ENCODE peak calls at places on chromosomes 2 and 18, in nine cellular contexts. One of them, this sample, is unnamed.

GRCh38 chr2:197296861-197297260 is 13.7 kb downstream of the ANKRD44 start:
- DNase-seq in DMS153: no peak
- DNase-seq in PC-3: no peak
- DNase-seq in spleen: no peak
- DNase-seq in HTR-8/SVneo: no peak
- DNase-seq in colonic mucosa: no peak
- DNase-seq in endothelial cell: no peak
- DNase-seq in cerebellar cortex: no peak
- DNase-seq in H4: no peak
- DNase-seq in this sample: no peak

GRCh38 chr2:393711-394696 is 106.1 kb upstream of the ALKAL2 start:
- DNase-seq in PC-3: peak; percentile 88
- DNase-seq in colonic mucosa: no peak
- DNase-seq in HTR-8/SVneo: peak; percentile 78
- DNase-seq in spleen: peak; percentile 87
- DNase-seq in cerebellar cortex: peak; percentile 14
- DNase-seq in endothelial cell: peak; percentile 39
- DNase-seq in DMS153: peak; percentile 7
- DNase-seq in H4: peak; percentile 6
- DNase-seq in this sample: no peak

GRCh38 chr18:65751145-65752085 is 603 bp downstream of the CDH7 start:
- DNase-seq in colonic mucosa: no peak
- DNase-seq in H4: no peak
- DNase-seq in cerebellar cortex: peak; percentile 71
- DNase-seq in spleen: no peak
- DNase-seq in HTR-8/SVneo: no peak
- DNase-seq in endothelial cell: peak; percentile 26
- DNase-seq in DMS153: no peak
- DNase-seq in PC-3: no peak
- DNase-seq in this sample: no peak

GRCh38 chr2:136327162-136327852 is 209.4 kb upstream of the CXCR4 start:
- DNase-seq in spleen: no peak
- DNase-seq in H4: peak; percentile 50
- DNase-seq in endothelial cell: no peak
- DNase-seq in HTR-8/SVneo: no peak
- DNase-seq in cerebellar cortex: no peak
- DNase-seq in PC-3: peak; percentile 62
- DNase-seq in colonic mucosa: peak; percentile 19
- DNase-seq in DMS153: no peak
- DNase-seq in this sample: no peak

GRCh38 chr2:143732931-143733330 is 603.7 kb downstream of the ARHGAP15 start:
- DNase-seq in colonic mucosa: no peak
- DNase-seq in DMS153: no peak
- DNase-seq in cerebellar cortex: peak; percentile 22
- DNase-seq in H4: no peak
- DNase-seq in HTR-8/SVneo: no peak
- DNase-seq in spleen: no peak
- DNase-seq in PC-3: no peak
- DNase-seq in endothelial cell: no peak
- DNase-seq in this sample: no peak

GRCh38 chr2:25131567-25132295 is 36.6 kb downstream of the POMC start:
- DNase-seq in DMS153: no peak
- DNase-seq in cerebellar cortex: no peak
- DNase-seq in HTR-8/SVneo: no peak
- DNase-seq in spleen: peak; percentile 78
- DNase-seq in H4: no peak
- DNase-seq in endothelial cell: peak; percentile 53
- DNase-seq in colonic mucosa: peak; percentile 51
- DNase-seq in PC-3: no peak
- DNase-seq in this sample: no peak

GRCh38 chr2:75586971-75587370 is 26.2 kb upstream of the EVA1A start:
- DNase-seq in endothelial cell: no peak
- DNase-seq in DMS153: no peak
- DNase-seq in H4: no peak
- DNase-seq in spleen: no peak
- DNase-seq in PC-3: no peak
- DNase-seq in cerebellar cortex: no peak
- DNase-seq in HTR-8/SVneo: no peak
- DNase-seq in colonic mucosa: no peak
- DNase-seq in this sample: no peak

GRCh38 chr2:74836675-74837401 is 2.9 kb downstream of the HK2 start:
- DNase-seq in H4: no peak
- DNase-seq in cerebellar cortex: no peak
- DNase-seq in spleen: no peak
- DNase-seq in colonic mucosa: no peak
- DNase-seq in HTR-8/SVneo: no peak
- DNase-seq in PC-3: no peak
- DNase-seq in endothelial cell: no peak
- DNase-seq in DMS153: no peak
- DNase-seq in this sample: no peak

GRCh38 chr2:127637725-127638252 is 8.2 kb upstream of the GPR17 start:
- DNase-seq in endothelial cell: peak; percentile 41
- DNase-seq in PC-3: peak; percentile 97
- DNase-seq in cerebellar cortex: no peak
- DNase-seq in H4: peak; percentile 87
- DNase-seq in colonic mucosa: no peak
- DNase-seq in HTR-8/SVneo: peak; percentile 77
- DNase-seq in spleen: peak; percentile 88
- DNase-seq in DMS153: no peak
- DNase-seq in this sample: no peak

GRCh38 chr2:216989335-216990129 is 129.7 kb upstream of the TNP1 start:
- DNase-seq in colonic mucosa: no peak
- DNase-seq in cerebellar cortex: no peak
- DNase-seq in spleen: no peak
- DNase-seq in DMS153: no peak
- DNase-seq in endothelial cell: no peak
- DNase-seq in HTR-8/SVneo: peak; percentile 11
- DNase-seq in PC-3: peak; percentile 29
- DNase-seq in H4: no peak
- DNase-seq in this sample: no peak

GRCh38 chr2:6683481-6683880 is 182.2 kb downstream of the CMPK2 start:
- DNase-seq in colonic mucosa: no peak
- DNase-seq in spleen: no peak
- DNase-seq in endothelial cell: no peak
- DNase-seq in H4: no peak
- DNase-seq in PC-3: no peak
- DNase-seq in DMS153: no peak
- DNase-seq in cerebellar cortex: no peak
- DNase-seq in HTR-8/SVneo: no peak
- DNase-seq in this sample: no peak

GRCh38 chr2:204984421-204984925 is 439.2 kb downstream of the PARD3B start:
- DNase-seq in endothelial cell: no peak
- DNase-seq in H4: no peak
- DNase-seq in colonic mucosa: no peak
- DNase-seq in spleen: no peak
- DNase-seq in HTR-8/SVneo: no peak
- DNase-seq in cerebellar cortex: no peak
- DNase-seq in DMS153: no peak
- DNase-seq in PC-3: no peak
- DNase-seq in this sample: no peak

GRCh38 chr2:226483745-226484619 is 315.6 kb downstream of the IRS1 start:
- DNase-seq in endothelial cell: no peak
- DNase-seq in cerebellar cortex: peak; percentile 78
- DNase-seq in colonic mucosa: no peak
- DNase-seq in PC-3: no peak
- DNase-seq in DMS153: no peak
- DNase-seq in H4: no peak
- DNase-seq in spleen: no peak
- DNase-seq in HTR-8/SVneo: peak; percentile 37
- DNase-seq in this sample: no peak

GRCh38 chr2:157107877-157108276 is 149.6 kb upstream of the GALNT5 start:
- DNase-seq in PC-3: peak; percentile 43
- DNase-seq in DMS153: peak; percentile 88
- DNase-seq in endothelial cell: no peak
- DNase-seq in colonic mucosa: peak; percentile 62
- DNase-seq in cerebellar cortex: no peak
- DNase-seq in H4: peak; percentile 27
- DNase-seq in HTR-8/SVneo: no peak
- DNase-seq in spleen: no peak
- DNase-seq in this sample: no peak

GRCh38 chr2:172270278-172271079 is 156.9 kb upstream of the ITGA6 start:
- DNase-seq in H4: peak; percentile 55
- DNase-seq in cerebellar cortex: no peak
- DNase-seq in HTR-8/SVneo: no peak
- DNase-seq in endothelial cell: no peak
- DNase-seq in PC-3: no peak
- DNase-seq in DMS153: peak; percentile 84
- DNase-seq in colonic mucosa: peak; percentile 75
- DNase-seq in spleen: no peak
- DNase-seq in this sample: no peak

GRCh38 chr2:23092831-23093230 is 292.1 kb upstream of the KLHL29 start:
- DNase-seq in endothelial cell: no peak
- DNase-seq in cerebellar cortex: no peak
- DNase-seq in H4: no peak
- DNase-seq in PC-3: peak; percentile 14
- DNase-seq in HTR-8/SVneo: peak; percentile 25
- DNase-seq in colonic mucosa: no peak
- DNase-seq in DMS153: no peak
- DNase-seq in spleen: no peak
- DNase-seq in this sample: no peak

GRCh38 chr18:10123006-10123950 is 209.5 kb downstream of the VAPA start:
- DNase-seq in DMS153: no peak
- DNase-seq in cerebellar cortex: no peak
- DNase-seq in PC-3: no peak
- DNase-seq in colonic mucosa: no peak
- DNase-seq in endothelial cell: no peak
- DNase-seq in spleen: no peak
- DNase-seq in HTR-8/SVneo: no peak
- DNase-seq in H4: peak; percentile 20
- DNase-seq in this sample: no peak

GRCh38 chr2:99852376-99852934 is 289.9 kb downstream of the AFF3 start:
- DNase-seq in endothelial cell: no peak
- DNase-seq in PC-3: no peak
- DNase-seq in cerebellar cortex: peak; percentile 50
- DNase-seq in H4: no peak
- DNase-seq in DMS153: no peak
- DNase-seq in HTR-8/SVneo: no peak
- DNase-seq in colonic mucosa: no peak
- DNase-seq in spleen: no peak
- DNase-seq in this sample: no peak

GRCh38 chr2:43171789-43172188 is 54.6 kb downstream of the ZFP36L2 start:
- DNase-seq in cerebellar cortex: no peak
- DNase-seq in endothelial cell: no peak
- DNase-seq in HTR-8/SVneo: peak; percentile 51
- DNase-seq in colonic mucosa: peak; percentile 63
- DNase-seq in DMS153: no peak
- DNase-seq in PC-3: peak; percentile 42
- DNase-seq in H4: peak; percentile 39
- DNase-seq in spleen: no peak
- DNase-seq in this sample: no peak

GRCh38 chr18:72700961-72701710 is 157.0 kb upstream of the CBLN2 start:
- DNase-seq in H4: peak; percentile 55
- DNase-seq in PC-3: peak; percentile 63
- DNase-seq in DMS153: peak; percentile 10
- DNase-seq in endothelial cell: no peak
- DNase-seq in spleen: no peak
- DNase-seq in HTR-8/SVneo: no peak
- DNase-seq in cerebellar cortex: no peak
- DNase-seq in colonic mucosa: no peak
- DNase-seq in this sample: no peak

GRCh38 chr2:164114937-164115336 is 379.1 kb upstream of the FIGN start:
- DNase-seq in PC-3: no peak
- DNase-seq in spleen: no peak
- DNase-seq in HTR-8/SVneo: no peak
- DNase-seq in H4: no peak
- DNase-seq in cerebellar cortex: no peak
- DNase-seq in colonic mucosa: no peak
- DNase-seq in endothelial cell: no peak
- DNase-seq in DMS153: no peak
- DNase-seq in this sample: no peak

GRCh38 chr18:46449033-46449432 is 208.0 kb downstream of the LOXHD1 start:
- DNase-seq in DMS153: no peak
- DNase-seq in colonic mucosa: no peak
- DNase-seq in endothelial cell: no peak
- DNase-seq in HTR-8/SVneo: no peak
- DNase-seq in spleen: no peak
- DNase-seq in PC-3: no peak
- DNase-seq in cerebellar cortex: no peak
- DNase-seq in H4: no peak
- DNase-seq in this sample: no peak

GRCh38 chr2:190940451-190940850 is 59.8 kb downstream of the GLS start:
- DNase-seq in DMS153: no peak
- DNase-seq in endothelial cell: no peak
- DNase-seq in PC-3: no peak
- DNase-seq in colonic mucosa: no peak
- DNase-seq in cerebellar cortex: no peak
- DNase-seq in H4: no peak
- DNase-seq in HTR-8/SVneo: no peak
- DNase-seq in spleen: no peak
- DNase-seq in this sample: no peak

GRCh38 chr2:69563021-69563420 is 80.5 kb downstream of the AAK1 start:
- DNase-seq in colonic mucosa: no peak
- DNase-seq in H4: no peak
- DNase-seq in endothelial cell: no peak
- DNase-seq in spleen: no peak
- DNase-seq in HTR-8/SVneo: no peak
- DNase-seq in cerebellar cortex: no peak
- DNase-seq in PC-3: peak; percentile 51
- DNase-seq in DMS153: no peak
- DNase-seq in this sample: no peak

GRCh38 chr18:78798402-78799175 is 181.0 kb upstream of the SALL3 start:
- DNase-seq in DMS153: no peak
- DNase-seq in cerebellar cortex: no peak
- DNase-seq in HTR-8/SVneo: no peak
- DNase-seq in PC-3: no peak
- DNase-seq in colonic mucosa: no peak
- DNase-seq in endothelial cell: no peak
- DNase-seq in spleen: peak; percentile 61
- DNase-seq in H4: no peak
- DNase-seq in this sample: peak; percentile 71

GRCh38 chr2:158733430-158733755 is 61.7 kb upstream of the DAPL1 start:
- DNase-seq in endothelial cell: no peak
- DNase-seq in H4: no peak
- DNase-seq in colonic mucosa: no peak
- DNase-seq in HTR-8/SVneo: no peak
- DNase-seq in cerebellar cortex: no peak
- DNase-seq in PC-3: no peak
- DNase-seq in DMS153: no peak
- DNase-seq in spleen: no peak
- DNase-seq in this sample: no peak

GRCh38 chr2:184920451-184920965 is 322.2 kb downstream of the ZNF804A start:
- DNase-seq in endothelial cell: no peak
- DNase-seq in cerebellar cortex: no peak
- DNase-seq in PC-3: no peak
- DNase-seq in H4: peak; percentile 28
- DNase-seq in DMS153: no peak
- DNase-seq in HTR-8/SVneo: no peak
- DNase-seq in colonic mucosa: no peak
- DNase-seq in spleen: no peak
- DNase-seq in this sample: no peak

GRCh38 chr2:178106053-178106452 is 6.2 kb upstream of the RBM45 start:
- DNase-seq in PC-3: peak; percentile 31
- DNase-seq in H4: no peak
- DNase-seq in DMS153: no peak
- DNase-seq in HTR-8/SVneo: no peak
- DNase-seq in spleen: no peak
- DNase-seq in endothelial cell: no peak
- DNase-seq in cerebellar cortex: no peak
- DNase-seq in colonic mucosa: no peak
- DNase-seq in this sample: no peak

GRCh38 chr2:230542751-230543150 is 126.8 kb downstream of the SP100 start:
- DNase-seq in DMS153: no peak
- DNase-seq in H4: no peak
- DNase-seq in PC-3: no peak
- DNase-seq in endothelial cell: no peak
- DNase-seq in HTR-8/SVneo: no peak
- DNase-seq in colonic mucosa: no peak
- DNase-seq in cerebellar cortex: no peak
- DNase-seq in spleen: no peak
- DNase-seq in this sample: no peak

GRCh38 chr18:23230688-23231087 is 95.4 kb downstream of the CABLES1 start:
- DNase-seq in H4: no peak
- DNase-seq in cerebellar cortex: no peak
- DNase-seq in colonic mucosa: no peak
- DNase-seq in spleen: no peak
- DNase-seq in endothelial cell: no peak
- DNase-seq in DMS153: no peak
- DNase-seq in HTR-8/SVneo: no peak
- DNase-seq in PC-3: no peak
- DNase-seq in this sample: no peak

GRCh38 chr2:85134255-85135065 is 1.3 kb downstream of the TCF7L1 start:
- DNase-seq in colonic mucosa: peak; percentile 22
- DNase-seq in H4: no peak
- DNase-seq in HTR-8/SVneo: no peak
- DNase-seq in cerebellar cortex: peak; percentile 18
- DNase-seq in DMS153: no peak
- DNase-seq in spleen: peak; percentile 71
- DNase-seq in PC-3: peak; percentile 28
- DNase-seq in endothelial cell: peak; percentile 52
- DNase-seq in this sample: no peak